ENCODE peak calls at places on chromosome 10, in ten cellular contexts. B is CD8-positive, alpha-beta T cell; U is hepatocyte; Z is MG63; I is BE2C; X is CD8-positive, alpha-beta memory T cell; M is heart right ventricle; P is cardiac fibroblast; G is body of pancreas; R is fibroblast of pulmonary artery. W is an unnamed sample.

GRCh38 chr10:33459597-33459996 is 125.1 kb upstream of the NRP1 start:
- DNase-seq in B (no peak), U (no peak), Z (peak), I (no peak), X (no peak), M (no peak), P (no peak), G (peak), R (no peak), W (no peak)

GRCh38 chr10:102131286-102132170 is 1.3 kb upstream of the PPRC1 start:
- DNase-seq in B (no peak), U (no peak), Z (peak), I (no peak), X (no peak), M (no peak), P (no peak), G (no peak), R (peak), W (peak)

GRCh38 chr10:71359364-71360046 is 37.2 kb upstream of the CDH23 start:
- DNase-seq in B (no peak), U (no peak), Z (no peak), I (no peak), X (no peak), M (no peak), P (peak), G (peak), R (peak), W (no peak)

GRCh38 chr10:113561214-113561613 is 8.4 kb downstream of the HABP2 start:
- DNase-seq in B (no peak), U (no peak), Z (no peak), I (no peak), X (no peak), M (no peak), P (no peak), G (no peak), R (no peak), W (no peak)

GRCh38 chr10:73086816-73087215 is 9.8 kb downstream of the P4HA1 start:
- DNase-seq in B (no peak), U (no peak), Z (no peak), I (no peak), X (no peak), M (no peak), P (no peak), G (no peak), R (no peak), W (no peak)

GRCh38 chr10:130452096-130452495 is 315.9 kb downstream of the GLRX3 start:
- DNase-seq in B (no peak), U (no peak), Z (no peak), I (no peak), X (no peak), M (no peak), P (no peak), G (no peak), R (no peak), W (no peak)

GRCh38 chr10:99658622-99659030 is 683 bp upstream of the ENTPD7 start:
- DNase-seq in B (peak), U (peak), Z (peak), I (peak), X (peak), M (peak), P (peak), G (peak), R (peak), W (peak)

GRCh38 chr10:72744566-72744965 is 52.6 kb downstream of the MCU start:
- DNase-seq in B (no peak), U (no peak), Z (no peak), I (no peak), X (no peak), M (no peak), P (no peak), G (no peak), R (no peak), W (no peak)

GRCh38 chr10:119539359-119539651 is 3.2 kb downstream of the RGS10 start:
- DNase-seq in B (no peak), U (no peak), Z (no peak), I (no peak), X (no peak), M (no peak), P (no peak), G (no peak), R (no peak), W (no peak)

GRCh38 chr10:84452006-84452405 is 123.6 kb downstream of the CCSER2 start:
- DNase-seq in B (no peak), U (no peak), Z (no peak), I (no peak), X (no peak), M (no peak), P (peak), G (no peak), R (peak), W (no peak)

GRCh38 chr10:67606572-67606971 is 89.4 kb downstream of the CTNNA3 start:
- DNase-seq in B (no peak), U (no peak), Z (peak), I (no peak), X (no peak), M (no peak), P (peak), G (no peak), R (peak), W (peak)

GRCh38 chr10:124732931-124733536 is 11.1 kb downstream of the FAM53B start:
- DNase-seq in B (peak), U (peak), Z (no peak), I (no peak), X (peak), M (peak), P (peak), G (no peak), R (no peak), W (peak)

GRCh38 chr10:22461891-22462290 is 116.6 kb downstream of the SPAG6 start:
- DNase-seq in B (no peak), U (no peak), Z (no peak), I (no peak), X (no peak), M (no peak), P (no peak), G (no peak), R (no peak), W (no peak)

GRCh38 chr10:107689318-107689717 is 524.8 kb upstream of the SORCS1 start:
- DNase-seq in B (no peak), U (no peak), Z (no peak), I (no peak), X (no peak), M (no peak), P (peak), G (no peak), R (peak), W (no peak)

GRCh38 chr10:13184726-13185514 is 23.6 kb downstream of the MCM10 start:
- DNase-seq in B (no peak), U (no peak), Z (peak), I (no peak), X (no peak), M (no peak), P (peak), G (peak), R (no peak), W (no peak)

GRCh38 chr10:13183625-13184024 is 22.3 kb downstream of the MCM10 start:
- DNase-seq in B (no peak), U (no peak), Z (no peak), I (no peak), X (no peak), M (no peak), P (no peak), G (no peak), R (no peak), W (no peak)

GRCh38 chr10:13187135-13187534 is 25.8 kb downstream of the MCM10 start:
- DNase-seq in B (no peak), U (no peak), Z (no peak), I (no peak), X (no peak), M (no peak), P (no peak), G (no peak), R (no peak), W (no peak)

GRCh38 chr10:13180788-13181187 is 19.4 kb downstream of the MCM10 start:
- DNase-seq in B (no peak), U (no peak), Z (no peak), I (no peak), X (no peak), M (no peak), P (no peak), G (no peak), R (no peak), W (no peak)

DNA sequence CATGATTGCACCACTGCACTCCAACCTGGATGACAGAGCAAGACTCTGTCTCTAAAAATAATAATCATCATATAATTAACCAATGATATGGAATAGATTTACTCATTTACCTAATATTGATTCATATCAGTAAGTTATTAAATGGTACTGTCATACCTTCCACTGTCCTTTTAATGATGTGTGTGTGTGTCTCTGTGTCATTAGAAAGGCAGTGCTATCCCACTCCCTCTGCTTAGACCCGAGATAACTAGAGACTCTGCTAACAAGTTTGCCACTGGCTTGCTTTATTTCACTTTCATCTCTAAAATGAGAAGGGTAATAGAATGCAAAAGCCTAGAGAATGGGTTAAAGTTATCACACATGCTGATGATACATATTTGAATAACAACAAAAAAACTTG is 21.1 kb downstream of the MCM10 start:
- DNase-seq in B (no peak), U (no peak), Z (no peak), I (no peak), X (no peak), M (no peak), P (no peak), G (no peak), R (no peak), W (no peak)
- H3K4me3 ChIP-seq in B (no peak), U (no peak), Z (no peak), I (no peak), X (no peak), M (no peak), P (no peak), G (no peak), R (no peak), W (no peak)

DNA sequence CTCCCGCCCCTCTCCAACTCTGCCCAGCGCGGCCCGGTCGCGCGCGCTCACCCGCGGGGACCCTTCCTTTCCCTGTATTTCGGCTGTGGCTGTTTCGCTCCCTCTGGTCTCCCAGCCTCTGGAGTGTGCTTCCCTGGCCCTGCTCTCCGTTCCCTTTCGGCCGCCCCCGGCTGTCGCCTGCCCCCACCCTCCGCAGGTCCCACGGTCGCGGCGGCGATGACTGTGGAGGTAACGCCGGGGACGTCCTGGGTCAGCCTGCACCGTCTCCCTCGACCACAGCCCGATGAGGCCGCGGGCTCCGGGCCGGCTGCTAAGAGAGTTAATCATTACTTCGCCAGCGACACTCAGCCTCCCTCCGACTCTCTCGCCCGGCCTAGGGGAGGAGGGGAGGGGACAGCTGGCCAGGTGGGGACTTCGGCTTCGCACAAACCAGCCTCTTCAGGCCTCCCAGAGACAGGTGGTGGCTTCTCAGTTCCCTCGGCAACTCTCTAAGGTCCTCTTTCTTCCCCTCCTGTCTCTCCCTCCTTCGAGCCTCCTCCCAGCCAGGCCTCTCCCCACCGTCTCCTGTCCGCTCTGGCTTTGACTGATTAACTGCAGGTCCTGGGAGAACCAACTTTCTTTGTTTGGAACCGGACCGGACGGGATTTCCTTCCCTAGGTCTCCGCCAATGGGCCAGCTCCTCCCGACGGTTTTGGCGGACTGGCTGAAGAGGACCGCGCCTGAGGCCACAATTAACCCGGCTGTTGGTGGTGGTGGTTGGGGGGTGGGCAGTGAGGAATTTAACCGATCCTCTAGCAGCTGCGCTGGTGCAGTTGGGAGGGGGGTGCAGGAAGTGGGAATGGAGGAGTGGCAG is 5.6 kb upstream of the PAX2 start:
- DNase-seq in B (no peak), U (peak), Z (no peak), I (no peak), X (no peak), M (no peak), P (no peak), G (peak), R (no peak), W (no peak)
- H3K4me3 ChIP-seq in B (no peak), U (no peak), Z (no peak), I (no peak), X (no peak), M (no peak), P (no peak), G (no peak), R (no peak), W (no peak)

GRCh38 chr10:79143879-79144278 is 75.1 kb downstream of the ZMIZ1 start:
- DNase-seq in B (no peak), U (no peak), Z (no peak), I (no peak), X (no peak), M (no peak), P (no peak), G (no peak), R (no peak), W (no peak)
- H3K4me3 ChIP-seq in B (no peak), U (no peak), Z (no peak), I (no peak), X (no peak), M (no peak), P (no peak), G (no peak), R (no peak), W (no peak)

DNA sequence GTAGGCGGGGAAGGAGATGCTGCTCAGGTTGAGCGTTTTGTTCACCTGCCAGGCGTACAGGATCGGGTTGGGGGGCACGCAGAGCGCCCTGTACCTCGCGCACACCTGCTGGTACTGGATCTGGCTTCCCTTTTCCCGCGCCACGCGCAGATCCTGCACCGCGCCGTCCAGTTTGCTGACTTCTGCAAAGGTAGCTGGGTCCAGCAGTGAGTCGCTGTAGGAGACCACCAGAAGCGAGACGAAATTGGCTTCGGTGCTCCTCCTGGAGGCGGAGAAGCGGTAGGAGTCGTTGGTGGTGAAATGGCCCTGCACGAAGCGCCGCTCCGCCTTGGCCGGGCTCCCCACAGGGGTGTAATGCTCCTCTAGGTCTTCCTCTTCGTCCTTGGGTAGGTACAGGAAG is 90.7 kb upstream of the RAB18 start:
- DNase-seq in B (no peak), U (no peak), Z (no peak), I (no peak), X (no peak), M (no peak), P (no peak), G (peak), R (no peak), W (no peak)
- H3K4me3 ChIP-seq in B (no peak), U (no peak), Z (no peak), I (no peak), X (no peak), M (no peak), P (no peak), G (no peak), R (no peak), W (no peak)

GRCh38 chr10:26475448-26475847 is 37.3 kb downstream of the APBB1IP start:
- DNase-seq in B (no peak), U (no peak), Z (no peak), I (no peak), X (no peak), M (no peak), P (no peak), G (no peak), R (no peak), W (no peak)

GRCh38 chr10:26480909-26481703 is 43.0 kb downstream of the APBB1IP start:
- DNase-seq in B (no peak), U (no peak), Z (no peak), I (no peak), X (no peak), M (no peak), P (no peak), G (no peak), R (no peak), W (no peak)

GRCh38 chr10:26479766-26480492 is 41.8 kb downstream of the APBB1IP start:
- DNase-seq in B (peak), U (no peak), Z (no peak), I (no peak), X (no peak), M (no peak), P (no peak), G (no peak), R (no peak), W (no peak)

GRCh38 chr10:26481914-26482550 is 43.9 kb downstream of the APBB1IP start:
- DNase-seq in B (peak), U (no peak), Z (no peak), I (no peak), X (no peak), M (no peak), P (no peak), G (no peak), R (no peak), W (no peak)

DNA sequence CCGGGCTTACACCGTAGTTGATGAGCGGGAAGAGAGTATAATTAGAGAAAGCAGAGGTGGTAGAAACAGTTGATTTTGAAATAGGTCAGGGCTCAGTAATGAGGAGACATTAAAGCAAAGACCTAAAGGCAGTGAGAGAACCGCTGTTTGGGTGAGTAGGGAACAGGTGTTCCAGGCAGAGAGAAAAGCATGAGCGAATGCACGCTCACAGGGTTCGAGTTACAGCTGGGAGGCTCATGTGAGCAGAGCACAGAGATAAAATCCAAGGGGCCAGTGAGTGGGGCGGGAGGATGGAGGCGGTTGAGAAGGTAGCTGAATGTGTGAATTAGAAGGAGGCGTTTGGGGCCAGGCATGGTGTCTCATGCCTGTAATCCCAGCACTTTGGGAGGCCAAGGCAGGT is 39.9 kb downstream of the APBB1IP start:
- DNase-seq in B (no peak), U (no peak), Z (no peak), I (no peak), X (no peak), M (no peak), P (no peak), G (no peak), R (no peak), W (no peak)
- H3K4me3 ChIP-seq in B (no peak), U (no peak), Z (no peak), I (no peak), X (no peak), M (no peak), P (no peak), G (no peak), R (no peak), W (no peak)

GRCh38 chr10:86969421-86970041 is 1.2 kb downstream of the ADIRF start:
- DNase-seq in B (no peak), U (peak), Z (peak), I (no peak), X (no peak), M (no peak), P (peak), G (no peak), R (no peak), W (peak)

GRCh38 chr10:86967481-86967941 is 771 bp upstream of the ADIRF start:
- DNase-seq in B (no peak), U (no peak), Z (no peak), I (no peak), X (no peak), M (no peak), P (no peak), G (no peak), R (no peak), W (no peak)

GRCh38 chr10:86968271-86968993 is at the start of gene ADIRF:
- DNase-seq in B (no peak), U (peak), Z (peak), I (no peak), X (no peak), M (peak), P (no peak), G (peak), R (no peak), W (no peak)

GRCh38 chr10:86970152-86970886 is 2.0 kb downstream of the ADIRF start:
- DNase-seq in B (no peak), U (peak), Z (peak), I (no peak), X (no peak), M (peak), P (peak), G (peak), R (no peak), W (peak)

GRCh38 chr10:86968994-86969355 is 693 bp downstream of the ADIRF start:
- DNase-seq in B (no peak), U (no peak), Z (no peak), I (no peak), X (no peak), M (no peak), P (no peak), G (no peak), R (no peak), W (no peak)
- H3K4me3 ChIP-seq in B (peak), U (no peak), Z (peak), I (no peak), X (no peak), M (peak), P (no peak), G (no peak), R (no peak), W (no peak)

DNA sequence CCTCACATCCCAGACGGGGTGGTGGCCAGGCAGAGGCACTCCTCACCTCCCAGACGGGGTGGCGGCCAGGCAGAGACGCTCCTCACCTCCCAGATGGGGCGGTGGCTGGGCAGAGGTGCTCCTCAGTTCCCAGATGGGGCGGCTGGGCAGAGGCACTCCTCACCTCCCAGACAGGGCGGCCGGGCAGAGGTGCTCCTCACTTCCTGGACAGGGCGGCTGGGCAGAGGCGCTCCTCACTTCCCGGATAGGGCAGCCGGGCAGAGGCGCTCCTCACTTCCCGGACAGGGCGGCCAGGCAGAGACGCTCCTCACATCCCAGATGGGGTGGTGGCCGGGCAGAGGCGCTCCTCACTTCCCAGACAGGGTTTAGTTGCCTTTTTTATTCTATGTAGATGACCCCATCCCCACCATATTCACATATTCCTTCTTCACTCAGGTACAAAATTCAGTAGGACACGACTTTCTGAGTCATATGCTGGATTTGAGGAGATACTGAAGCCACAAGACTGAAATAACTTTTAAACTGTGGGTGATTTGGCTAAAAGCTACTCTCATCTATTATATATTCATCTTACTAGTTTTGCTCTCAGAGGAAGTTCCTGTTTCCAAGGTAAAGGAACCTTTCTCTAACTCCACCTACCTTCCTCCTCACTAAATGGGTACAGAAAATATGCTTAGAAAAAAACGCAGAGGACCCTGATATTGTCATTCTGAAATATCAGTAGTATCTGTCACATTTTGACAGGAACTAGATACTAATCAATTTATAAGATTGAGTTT is 54.4 kb downstream of the ENTPD1 start:
- DNase-seq in B (no peak), U (no peak), Z (no peak), I (no peak), X (no peak), M (no peak), P (no peak), G (no peak), R (no peak), W (no peak)
- H3K4me3 ChIP-seq in B (no peak), U (no peak), Z (no peak), I (no peak), X (no peak), M (no peak), P (no peak), G (no peak), R (no peak), W (no peak)